ENCODE peak calls at places on chromosomes 13 and 19, in seven cellular contexts. One of them, this sample, is unnamed.

GRCh38 chr19:43664008-43664407 is 6.0 kb downstream of the PLAUR start:
- DNase-seq in fibroblast of pulmonary artery: no peak
- DNase-seq in memory B cell: no peak
- DNase-seq in posterior cingulate gyrus: no peak
- DNase-seq in activated T-cell treated with anti-CD3 and anti-CD28 coated beads, Interleukin-2, amount 50 U/mL, for 4 hours: no peak
- DNase-seq in caudate nucleus: no peak
- DNase-seq in transverse colon: no peak
- DNase-seq in this sample: no peak

GRCh38 chr13:96431044-96431581 is 341.2 kb downstream of the HS6ST3 start:
- DNase-seq in memory B cell: no peak
- DNase-seq in transverse colon: no peak
- DNase-seq in activated T-cell treated with anti-CD3 and anti-CD28 coated beads, Interleukin-2, amount 50 U/mL, for 4 hours: no peak
- DNase-seq in caudate nucleus: no peak
- DNase-seq in posterior cingulate gyrus: no peak
- DNase-seq in fibroblast of pulmonary artery: no peak
- DNase-seq in this sample: no peak

GRCh38 chr13:36804588-36804987 is 14.4 kb upstream of the RFXAP start:
- DNase-seq in transverse colon: no peak
- DNase-seq in fibroblast of pulmonary artery: no peak
- DNase-seq in activated T-cell treated with anti-CD3 and anti-CD28 coated beads, Interleukin-2, amount 50 U/mL, for 4 hours: no peak
- DNase-seq in posterior cingulate gyrus: no peak
- DNase-seq in caudate nucleus: no peak
- DNase-seq in memory B cell: no peak
- DNase-seq in this sample: no peak

GRCh38 chr13:74325106-74325505 is 190.9 kb upstream of the KLF12 start:
- DNase-seq in posterior cingulate gyrus: no peak
- DNase-seq in fibroblast of pulmonary artery: peak
- DNase-seq in activated T-cell treated with anti-CD3 and anti-CD28 coated beads, Interleukin-2, amount 50 U/mL, for 4 hours: no peak
- DNase-seq in memory B cell: no peak
- DNase-seq in caudate nucleus: no peak
- DNase-seq in transverse colon: no peak
- DNase-seq in this sample: peak

GRCh38 chr19:48969276-48970138 is 4.4 kb downstream of the FTL start:
- DNase-seq in caudate nucleus: no peak
- DNase-seq in fibroblast of pulmonary artery: no peak
- DNase-seq in transverse colon: no peak
- DNase-seq in memory B cell: no peak
- DNase-seq in posterior cingulate gyrus: no peak
- DNase-seq in activated T-cell treated with anti-CD3 and anti-CD28 coated beads, Interleukin-2, amount 50 U/mL, for 4 hours: no peak
- DNase-seq in this sample: peak

GRCh38 chr13:75359266-75359665 is 122.7 kb downstream of the TBC1D4 start:
- DNase-seq in caudate nucleus: no peak
- DNase-seq in transverse colon: no peak
- DNase-seq in fibroblast of pulmonary artery: peak
- DNase-seq in posterior cingulate gyrus: no peak
- DNase-seq in activated T-cell treated with anti-CD3 and anti-CD28 coated beads, Interleukin-2, amount 50 U/mL, for 4 hours: no peak
- DNase-seq in memory B cell: no peak
- DNase-seq in this sample: peak

GRCh38 chr19:40718774-40719391 is 2.0 kb downstream of the ITPKC start:
- DNase-seq in posterior cingulate gyrus: no peak
- DNase-seq in fibroblast of pulmonary artery: peak
- DNase-seq in caudate nucleus: peak
- DNase-seq in transverse colon: peak
- DNase-seq in memory B cell: no peak
- DNase-seq in activated T-cell treated with anti-CD3 and anti-CD28 coated beads, Interleukin-2, amount 50 U/mL, for 4 hours: no peak
- DNase-seq in this sample: peak

GRCh38 chr19:16226878-16227836 is 29.4 kb downstream of the AP1M1 start:
- DNase-seq in transverse colon: no peak
- DNase-seq in memory B cell: no peak
- DNase-seq in fibroblast of pulmonary artery: no peak
- DNase-seq in caudate nucleus: no peak
- DNase-seq in activated T-cell treated with anti-CD3 and anti-CD28 coated beads, Interleukin-2, amount 50 U/mL, for 4 hours: no peak
- DNase-seq in posterior cingulate gyrus: no peak
- DNase-seq in this sample: no peak

GRCh38 chr13:21625366-21625765 is 21.4 kb upstream of the MICU2 start:
- DNase-seq in caudate nucleus: no peak
- DNase-seq in memory B cell: no peak
- DNase-seq in activated T-cell treated with anti-CD3 and anti-CD28 coated beads, Interleukin-2, amount 50 U/mL, for 4 hours: no peak
- DNase-seq in transverse colon: peak
- DNase-seq in fibroblast of pulmonary artery: peak
- DNase-seq in posterior cingulate gyrus: no peak
- DNase-seq in this sample: peak

GRCh38 chr19:50043967-50044366 is 18.2 kb downstream of the ZNF473 start:
- DNase-seq in transverse colon: no peak
- DNase-seq in posterior cingulate gyrus: no peak
- DNase-seq in activated T-cell treated with anti-CD3 and anti-CD28 coated beads, Interleukin-2, amount 50 U/mL, for 4 hours: no peak
- DNase-seq in caudate nucleus: no peak
- DNase-seq in memory B cell: no peak
- DNase-seq in fibroblast of pulmonary artery: no peak
- DNase-seq in this sample: no peak

GRCh38 chr13:52846567-52847321 is 1.7 kb downstream of the PCDH8 start:
- DNase-seq in activated T-cell treated with anti-CD3 and anti-CD28 coated beads, Interleukin-2, amount 50 U/mL, for 4 hours: no peak
- DNase-seq in fibroblast of pulmonary artery: peak
- DNase-seq in transverse colon: peak
- DNase-seq in caudate nucleus: peak
- DNase-seq in memory B cell: no peak
- DNase-seq in posterior cingulate gyrus: peak
- DNase-seq in this sample: peak

GRCh38 chr13:110000534-110001345 is 214.4 kb upstream of the IRS2 start:
- DNase-seq in fibroblast of pulmonary artery: no peak
- DNase-seq in transverse colon: no peak
- DNase-seq in activated T-cell treated with anti-CD3 and anti-CD28 coated beads, Interleukin-2, amount 50 U/mL, for 4 hours: no peak
- DNase-seq in memory B cell: no peak
- DNase-seq in caudate nucleus: no peak
- DNase-seq in posterior cingulate gyrus: no peak
- DNase-seq in this sample: no peak

GRCh38 chr13:113561417-113562084 is 23.0 kb upstream of the TFDP1 start:
- DNase-seq in caudate nucleus: no peak
- DNase-seq in posterior cingulate gyrus: no peak
- DNase-seq in activated T-cell treated with anti-CD3 and anti-CD28 coated beads, Interleukin-2, amount 50 U/mL, for 4 hours: no peak
- DNase-seq in fibroblast of pulmonary artery: no peak
- DNase-seq in memory B cell: no peak
- DNase-seq in transverse colon: no peak
- DNase-seq in this sample: no peak

GRCh38 chr19:34317311-34317927 is 47.6 kb upstream of the GPI start:
- DNase-seq in memory B cell: no peak
- DNase-seq in caudate nucleus: peak
- DNase-seq in transverse colon: peak
- DNase-seq in activated T-cell treated with anti-CD3 and anti-CD28 coated beads, Interleukin-2, amount 50 U/mL, for 4 hours: no peak
- DNase-seq in posterior cingulate gyrus: no peak
- DNase-seq in fibroblast of pulmonary artery: peak
- DNase-seq in this sample: no peak

GRCh38 chr13:77300176-77301141 is 26.4 kb downstream of the MYCBP2 start:
- DNase-seq in activated T-cell treated with anti-CD3 and anti-CD28 coated beads, Interleukin-2, amount 50 U/mL, for 4 hours: no peak
- DNase-seq in fibroblast of pulmonary artery: peak
- DNase-seq in memory B cell: no peak
- DNase-seq in transverse colon: no peak
- DNase-seq in caudate nucleus: no peak
- DNase-seq in posterior cingulate gyrus: no peak
- DNase-seq in this sample: peak

GRCh38 chr19:33098023-33098652 is 17.2 kb downstream of the GPATCH1 start:
- DNase-seq in transverse colon: peak
- DNase-seq in memory B cell: no peak
- DNase-seq in fibroblast of pulmonary artery: no peak
- DNase-seq in activated T-cell treated with anti-CD3 and anti-CD28 coated beads, Interleukin-2, amount 50 U/mL, for 4 hours: no peak
- DNase-seq in posterior cingulate gyrus: no peak
- DNase-seq in caudate nucleus: no peak
- DNase-seq in this sample: no peak

GRCh38 chr19:17405250-17406038 is at the start of gene BST2:
- DNase-seq in caudate nucleus: no peak
- DNase-seq in transverse colon: peak
- DNase-seq in activated T-cell treated with anti-CD3 and anti-CD28 coated beads, Interleukin-2, amount 50 U/mL, for 4 hours: peak
- DNase-seq in posterior cingulate gyrus: no peak
- DNase-seq in memory B cell: no peak
- DNase-seq in fibroblast of pulmonary artery: peak
- DNase-seq in this sample: peak

GRCh38 chr13:30916991-30917390 is 10.9 kb downstream of the MEDAG start:
- DNase-seq in posterior cingulate gyrus: no peak
- DNase-seq in memory B cell: no peak
- DNase-seq in transverse colon: no peak
- DNase-seq in activated T-cell treated with anti-CD3 and anti-CD28 coated beads, Interleukin-2, amount 50 U/mL, for 4 hours: no peak
- DNase-seq in caudate nucleus: no peak
- DNase-seq in fibroblast of pulmonary artery: no peak
- DNase-seq in this sample: no peak

This sample was measured in fibroblast of the aortic adventitia.